ENCODE peak calls at places on chromosomes 5 and 9, in six cellular contexts. O is HTR-8/SVneo; Z is left ventricle myocardium inferior; P is stimulated activated CD8-positive, alpha-beta memory T cell treated with anti-CD3 and anti-CD28 coated beads, Interleukin-4, amount 100 ng/mL, for 1 hour; W is anterior cingulate cortex; K is GM04503. G is an unnamed sample.
A peak's percentile ranks its signal among the peaks of the same experiment; 100 is the strongest.

GRCh38 chr5:34897646-34898045 is 17.7 kb downstream of the RAD1 start:
- DNase-seq in O (no peak), Z (no peak), P (no peak), W (no peak), K (no peak), G (no peak)

GRCh38 chr5:34843482-34843881 is 4.5 kb downstream of the TTC23L start:
- DNase-seq in O (no peak), Z (no peak), P (no peak), W (no peak), K (no peak), G (no peak)

GRCh38 chr9:72807765-72808445 is 144.9 kb downstream of the ALDH1A1 start:
- DNase-seq in O (no peak), Z (no peak), P (no peak), W (no peak), K (no peak), G (no peak)

GRCh38 chr9:79619930-79620329 is 48.2 kb downstream of the TLE4 start:
- DNase-seq in O (no peak), Z (no peak), P (no peak), W (no peak), K (no peak), G (no peak)

GRCh38 chr9:70054546-70054945 is 10.9 kb downstream of the MAMDC2 start:
- DNase-seq in O (no peak), Z (no peak), P (no peak), W (no peak), K (no peak), G (no peak)

GRCh38 chr9:86535406-86535915 is 181.3 kb upstream of the TUT7 start:
- DNase-seq in O (no peak), Z (no peak), P (no peak), W (no peak), K (no peak), G (no peak)

GRCh38 chr5:9056046-9056445 is 489.8 kb downstream of the SEMA5A start:
- DNase-seq in O (no peak), Z (no peak), P (no peak), W (no peak), K (no peak), G (no peak)

GRCh38 chr5:142743677-142744441 is 26.3 kb upstream of the ARHGAP26 start:
- DNase-seq in O (no peak), Z (no peak), P (no peak), W (no peak), K (no peak), G (no peak)

GRCh38 chr5:143085319-143085917 is 315.2 kb downstream of the ARHGAP26 start:
- DNase-seq in O (no peak), Z (no peak), P (no peak), W (no peak), K (no peak), G (no peak)

GRCh38 chr9:4581031-4581760 is 80.9 kb upstream of the PLPP6 start:
- DNase-seq in O (no peak), Z (no peak), P (no peak), W (no peak), K (no peak), G (no peak)

GRCh38 chr5:34563951-34564705 is 92.0 kb upstream of the RAI14 start:
- DNase-seq in O (no peak), Z (peak; percentile 20), P (no peak), W (no peak), K (no peak), G (no peak)

GRCh38 chr5:176780951-176781350 is 29.4 kb upstream of the UNC5A start:
- DNase-seq in O (no peak), Z (peak; percentile 23), P (no peak), W (peak; percentile 28), K (no peak), G (no peak)

GRCh38 chr5:130868186-130868821 is 296.8 kb downstream of the HINT1 start:
- DNase-seq in O (no peak), Z (no peak), P (no peak), W (no peak), K (peak; percentile 50), G (no peak)

GRCh38 chr5:140673187-140673976 is at the start of gene DND1:
- DNase-seq in O (no peak), Z (no peak), P (no peak), W (no peak), K (no peak), G (no peak)